ENCODE peak calls at places on chromosomes 1 and 21, in seven cellular contexts. One of them, this sample, is unnamed.

GRCh38 chr21:32382108-32382601 is 10.7 kb downstream of the URB1 start:
- DNase-seq in mesendoderm: no peak
- DNase-seq in stimulated activated CD4-positive, alpha-beta T cell treated with anti-CD3 and anti-CD28 coated beads, Interleukin-4, amount 100 ng/mL, for 4 hours: no peak
- DNase-seq in lung: no peak
- DNase-seq in progenitor cell of endocrine pancreas: no peak
- DNase-seq in activated T-cell treated with anti-CD3 and anti-CD28 coated beads for 1 hour: no peak
- DNase-seq in pancreas: no peak
- DNase-seq in this sample: no peak

GRCh38 chr21:14987370-14988170 is 77.2 kb downstream of the NRIP1 start:
- DNase-seq in mesendoderm: peak
- DNase-seq in stimulated activated CD4-positive, alpha-beta T cell treated with anti-CD3 and anti-CD28 coated beads, Interleukin-4, amount 100 ng/mL, for 4 hours: no peak
- DNase-seq in lung: no peak
- DNase-seq in progenitor cell of endocrine pancreas: no peak
- DNase-seq in activated T-cell treated with anti-CD3 and anti-CD28 coated beads for 1 hour: no peak
- DNase-seq in pancreas: no peak
- DNase-seq in this sample: no peak

GRCh38 chr1:49841767-49842166 is 182.0 kb downstream of the AGBL4 start:
- DNase-seq in mesendoderm: no peak
- DNase-seq in stimulated activated CD4-positive, alpha-beta T cell treated with anti-CD3 and anti-CD28 coated beads, Interleukin-4, amount 100 ng/mL, for 4 hours: no peak
- DNase-seq in lung: no peak
- DNase-seq in progenitor cell of endocrine pancreas: no peak
- DNase-seq in activated T-cell treated with anti-CD3 and anti-CD28 coated beads for 1 hour: no peak
- DNase-seq in pancreas: peak
- DNase-seq in this sample: no peak

GRCh38 chr1:44089371-44090070 is 29.1 kb upstream of the KLF17 start:
- DNase-seq in mesendoderm: peak
- DNase-seq in stimulated activated CD4-positive, alpha-beta T cell treated with anti-CD3 and anti-CD28 coated beads, Interleukin-4, amount 100 ng/mL, for 4 hours: no peak
- DNase-seq in lung: no peak
- DNase-seq in progenitor cell of endocrine pancreas: no peak
- DNase-seq in activated T-cell treated with anti-CD3 and anti-CD28 coated beads for 1 hour: no peak
- DNase-seq in pancreas: no peak
- DNase-seq in this sample: no peak

GRCh38 chr1:151006331-151007052 is at the start of gene MINDY1:
- DNase-seq in mesendoderm: peak
- DNase-seq in stimulated activated CD4-positive, alpha-beta T cell treated with anti-CD3 and anti-CD28 coated beads, Interleukin-4, amount 100 ng/mL, for 4 hours: no peak
- DNase-seq in lung: peak
- DNase-seq in progenitor cell of endocrine pancreas: peak
- DNase-seq in activated T-cell treated with anti-CD3 and anti-CD28 coated beads for 1 hour: no peak
- DNase-seq in pancreas: peak
- DNase-seq in this sample: peak

GRCh38 chr1:204222006-204222872 is 8.5 kb upstream of the GOLT1A start:
- DNase-seq in mesendoderm: no peak
- DNase-seq in stimulated activated CD4-positive, alpha-beta T cell treated with anti-CD3 and anti-CD28 coated beads, Interleukin-4, amount 100 ng/mL, for 4 hours: no peak
- DNase-seq in lung: no peak
- DNase-seq in progenitor cell of endocrine pancreas: no peak
- DNase-seq in activated T-cell treated with anti-CD3 and anti-CD28 coated beads for 1 hour: no peak
- DNase-seq in pancreas: no peak
- DNase-seq in this sample: no peak

GRCh38 chr1:11938722-11939526 is 4.4 kb downstream of the PLOD1 start:
- DNase-seq in mesendoderm: no peak
- DNase-seq in stimulated activated CD4-positive, alpha-beta T cell treated with anti-CD3 and anti-CD28 coated beads, Interleukin-4, amount 100 ng/mL, for 4 hours: no peak
- DNase-seq in lung: no peak
- DNase-seq in progenitor cell of endocrine pancreas: no peak
- DNase-seq in activated T-cell treated with anti-CD3 and anti-CD28 coated beads for 1 hour: no peak
- DNase-seq in pancreas: no peak
- DNase-seq in this sample: no peak

GRCh38 chr1:215488850-215489249 is 78.3 kb upstream of the KCTD3 start:
- DNase-seq in mesendoderm: no peak
- DNase-seq in stimulated activated CD4-positive, alpha-beta T cell treated with anti-CD3 and anti-CD28 coated beads, Interleukin-4, amount 100 ng/mL, for 4 hours: no peak
- DNase-seq in lung: no peak
- DNase-seq in progenitor cell of endocrine pancreas: no peak
- DNase-seq in activated T-cell treated with anti-CD3 and anti-CD28 coated beads for 1 hour: no peak
- DNase-seq in pancreas: no peak
- DNase-seq in this sample: no peak

GRCh38 chr1:24888971-24889670 is 41.0 kb downstream of the RUNX3 start:
- DNase-seq in mesendoderm: no peak
- DNase-seq in stimulated activated CD4-positive, alpha-beta T cell treated with anti-CD3 and anti-CD28 coated beads, Interleukin-4, amount 100 ng/mL, for 4 hours: no peak
- DNase-seq in lung: no peak
- DNase-seq in progenitor cell of endocrine pancreas: no peak
- DNase-seq in activated T-cell treated with anti-CD3 and anti-CD28 coated beads for 1 hour: no peak
- DNase-seq in pancreas: no peak
- DNase-seq in this sample: no peak

GRCh38 chr1:161066694-161067093 is 3.0 kb downstream of the ARHGAP30 start:
- DNase-seq in mesendoderm: no peak
- DNase-seq in stimulated activated CD4-positive, alpha-beta T cell treated with anti-CD3 and anti-CD28 coated beads, Interleukin-4, amount 100 ng/mL, for 4 hours: no peak
- DNase-seq in lung: no peak
- DNase-seq in progenitor cell of endocrine pancreas: no peak
- DNase-seq in activated T-cell treated with anti-CD3 and anti-CD28 coated beads for 1 hour: no peak
- DNase-seq in pancreas: no peak
- DNase-seq in this sample: no peak

GRCh38 chr1:223641523-223642039 is 23.9 kb downstream of the CAPN8 start:
- DNase-seq in mesendoderm: peak
- DNase-seq in stimulated activated CD4-positive, alpha-beta T cell treated with anti-CD3 and anti-CD28 coated beads, Interleukin-4, amount 100 ng/mL, for 4 hours: no peak
- DNase-seq in lung: peak
- DNase-seq in progenitor cell of endocrine pancreas: no peak
- DNase-seq in activated T-cell treated with anti-CD3 and anti-CD28 coated beads for 1 hour: no peak
- DNase-seq in pancreas: no peak
- DNase-seq in this sample: no peak

GRCh38 chr1:34199927-34200326 is 23.2 kb downstream of the C1orf94 start:
- DNase-seq in mesendoderm: no peak
- DNase-seq in stimulated activated CD4-positive, alpha-beta T cell treated with anti-CD3 and anti-CD28 coated beads, Interleukin-4, amount 100 ng/mL, for 4 hours: no peak
- DNase-seq in lung: no peak
- DNase-seq in progenitor cell of endocrine pancreas: no peak
- DNase-seq in activated T-cell treated with anti-CD3 and anti-CD28 coated beads for 1 hour: no peak
- DNase-seq in pancreas: no peak
- DNase-seq in this sample: no peak

GRCh38 chr1:235648407-235648907 is 1.1 kb downstream of the GNG4 start:
- DNase-seq in mesendoderm: peak
- DNase-seq in stimulated activated CD4-positive, alpha-beta T cell treated with anti-CD3 and anti-CD28 coated beads, Interleukin-4, amount 100 ng/mL, for 4 hours: no peak
- DNase-seq in lung: no peak
- DNase-seq in progenitor cell of endocrine pancreas: no peak
- DNase-seq in activated T-cell treated with anti-CD3 and anti-CD28 coated beads for 1 hour: no peak
- DNase-seq in pancreas: peak
- DNase-seq in this sample: no peak

This sample was measured in effector CD8-positive, alpha-beta T cell.